ENCODE peak calls at places on chromosomes 3 and 15, in eight cellular contexts. One of them, this sample, is unnamed.

GRCh38 chr15:37903932-37904493 is 30.4 kb upstream of the TMCO5A start:
- DNase-seq in HepG2: no peak
- DNase-seq in IMR-90: no peak
- DNase-seq in uterus: no peak
- DNase-seq in GM12892: no peak
- DNase-seq in tibial nerve: no peak
- DNase-seq in transverse colon: no peak
- DNase-seq in lower leg skin: no peak
- DNase-seq in this sample: no peak

GRCh38 chr3:67686067-67686466 is 31.7 kb upstream of the SUCLG2 start:
- DNase-seq in transverse colon: no peak
- DNase-seq in HepG2: no peak
- DNase-seq in uterus: no peak
- DNase-seq in IMR-90: no peak
- DNase-seq in tibial nerve: no peak
- DNase-seq in GM12892: no peak
- DNase-seq in lower leg skin: no peak
- DNase-seq in this sample: no peak

GRCh38 chr3:42873216-42873982 is 2.3 kb downstream of the CYP8B1 start:
- DNase-seq in HepG2: no peak
- DNase-seq in tibial nerve: no peak
- DNase-seq in transverse colon: no peak
- DNase-seq in lower leg skin: peak
- DNase-seq in GM12892: no peak
- DNase-seq in IMR-90: no peak
- DNase-seq in uterus: no peak
- DNase-seq in this sample: no peak

GRCh38 chr3:13215940-13216546 is 142.8 kb upstream of the IQSEC1 start:
- DNase-seq in uterus: no peak
- DNase-seq in IMR-90: peak
- DNase-seq in tibial nerve: no peak
- DNase-seq in GM12892: no peak
- DNase-seq in lower leg skin: no peak
- DNase-seq in transverse colon: no peak
- DNase-seq in HepG2: peak
- DNase-seq in this sample: no peak

GRCh38 chr3:20073068-20073467 is 32.8 kb downstream of the KAT2B start:
- DNase-seq in GM12892: no peak
- DNase-seq in uterus: no peak
- DNase-seq in tibial nerve: no peak
- DNase-seq in transverse colon: no peak
- DNase-seq in HepG2: no peak
- DNase-seq in lower leg skin: no peak
- DNase-seq in IMR-90: no peak
- DNase-seq in this sample: no peak

GRCh38 chr3:122105626-122106025 is 50.5 kb downstream of the CD86 start:
- DNase-seq in IMR-90: peak
- DNase-seq in lower leg skin: no peak
- DNase-seq in transverse colon: no peak
- DNase-seq in uterus: no peak
- DNase-seq in tibial nerve: no peak
- DNase-seq in HepG2: no peak
- DNase-seq in GM12892: no peak
- DNase-seq in this sample: no peak

GRCh38 chr15:65400760-65401606 is 21.8 kb downstream of the IGDCC4 start:
- DNase-seq in HepG2: peak
- DNase-seq in tibial nerve: no peak
- DNase-seq in GM12892: peak
- DNase-seq in IMR-90: peak
- DNase-seq in transverse colon: peak
- DNase-seq in uterus: peak
- DNase-seq in lower leg skin: no peak
- DNase-seq in this sample: no peak

GRCh38 chr3:195226900-195227447 is 44.0 kb downstream of the XXYLT1 start:
- DNase-seq in IMR-90: peak
- DNase-seq in GM12892: no peak
- DNase-seq in HepG2: peak
- DNase-seq in transverse colon: no peak
- DNase-seq in uterus: peak
- DNase-seq in lower leg skin: peak
- DNase-seq in tibial nerve: no peak
- DNase-seq in this sample: no peak

GRCh38 chr3:29100292-29100691 is 180.6 kb upstream of the RBMS3 start:
- DNase-seq in HepG2: no peak
- DNase-seq in IMR-90: peak
- DNase-seq in uterus: no peak
- DNase-seq in tibial nerve: no peak
- DNase-seq in lower leg skin: no peak
- DNase-seq in GM12892: no peak
- DNase-seq in transverse colon: no peak
- DNase-seq in this sample: no peak

GRCh38 chr3:196323016-196323415 is 5.0 kb upstream of the DYNLT2B start:
- DNase-seq in tibial nerve: no peak
- DNase-seq in HepG2: no peak
- DNase-seq in transverse colon: no peak
- DNase-seq in lower leg skin: no peak
- DNase-seq in IMR-90: no peak
- DNase-seq in GM12892: no peak
- DNase-seq in uterus: no peak
- DNase-seq in this sample: no peak

GRCh38 chr3:196317702-196318467 is at the start of gene DYNLT2B:
- DNase-seq in uterus: peak
- DNase-seq in HepG2: peak
- DNase-seq in GM12892: peak
- DNase-seq in IMR-90: peak
- DNase-seq in lower leg skin: peak
- DNase-seq in transverse colon: peak
- DNase-seq in tibial nerve: peak
- DNase-seq in this sample: peak

GRCh38 chr3:196320110-196320509 is 2.1 kb upstream of the DYNLT2B start:
- DNase-seq in IMR-90: no peak
- DNase-seq in HepG2: no peak
- DNase-seq in GM12892: no peak
- DNase-seq in transverse colon: no peak
- DNase-seq in uterus: no peak
- DNase-seq in lower leg skin: no peak
- DNase-seq in tibial nerve: no peak
- DNase-seq in this sample: no peak

GRCh38 chr3:196323723-196324122 is 5.7 kb upstream of the DYNLT2B start:
- DNase-seq in lower leg skin: no peak
- DNase-seq in tibial nerve: no peak
- DNase-seq in HepG2: peak
- DNase-seq in transverse colon: no peak
- DNase-seq in GM12892: no peak
- DNase-seq in IMR-90: peak
- DNase-seq in uterus: no peak
- DNase-seq in this sample: no peak

DNA sequence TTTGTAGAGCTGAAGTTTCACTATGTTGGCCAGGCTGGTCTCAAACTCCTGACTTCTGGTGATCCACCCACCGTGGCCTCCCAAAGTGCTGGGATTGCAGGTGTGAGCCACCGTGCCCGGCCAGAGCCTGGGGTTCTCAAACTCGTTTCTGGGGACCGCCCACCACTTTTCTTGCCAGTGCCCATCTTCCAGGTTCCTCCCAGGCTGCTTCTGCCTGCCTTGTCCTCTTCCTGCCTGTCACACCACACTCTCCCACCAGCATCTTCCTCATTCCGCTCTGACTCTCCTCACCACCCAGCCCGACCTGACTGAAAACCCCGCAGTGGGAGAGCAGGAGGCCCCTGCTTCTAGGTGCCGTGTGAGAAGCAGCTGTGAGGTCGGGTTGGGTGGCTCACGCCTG is 3.1 kb upstream of the DYNLT2B start:
- DNase-seq in uterus: no peak
- DNase-seq in GM12892: no peak
- DNase-seq in transverse colon: no peak
- DNase-seq in IMR-90: no peak
- DNase-seq in HepG2: no peak
- DNase-seq in tibial nerve: no peak
- DNase-seq in lower leg skin: no peak
- DNase-seq in this sample: no peak
- TF ChIP-seq POLR2A in uterus: no peak
- TF ChIP-seq POLR2A in GM12892: no peak
- TF ChIP-seq POLR2A in transverse colon: no peak
- TF ChIP-seq POLR2A in IMR-90: no peak
- TF ChIP-seq POLR2A in HepG2: no peak
- TF ChIP-seq POLR2A in tibial nerve: no peak
- TF ChIP-seq POLR2A in lower leg skin: no peak
- TF ChIP-seq POLR2A in this sample: no peak

DNA sequence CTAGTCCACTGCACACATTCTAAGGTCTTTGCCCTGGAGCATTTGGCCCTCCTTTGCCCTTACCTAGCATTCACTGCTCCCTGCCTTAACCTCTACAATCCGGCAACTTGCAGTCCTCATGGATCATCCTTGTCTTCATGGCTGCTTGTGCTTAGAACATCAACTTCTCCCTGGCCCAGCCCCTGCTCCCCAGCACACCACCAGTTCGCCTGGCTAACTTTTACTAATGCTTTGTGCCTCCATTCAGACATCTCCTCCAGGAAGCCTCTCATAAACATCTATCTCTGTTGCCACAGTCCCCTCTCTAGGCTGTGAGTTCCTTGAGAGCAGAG is 57.1 kb downstream of the AAGAB start:
- DNase-seq in GM12892: no peak
- DNase-seq in IMR-90: no peak
- DNase-seq in uterus: no peak
- DNase-seq in lower leg skin: no peak
- DNase-seq in transverse colon: no peak
- DNase-seq in tibial nerve: no peak
- DNase-seq in HepG2: no peak
- DNase-seq in this sample: no peak
- TF ChIP-seq POLR2A in GM12892: no peak
- TF ChIP-seq POLR2A in IMR-90: no peak
- TF ChIP-seq POLR2A in uterus: no peak
- TF ChIP-seq POLR2A in lower leg skin: no peak
- TF ChIP-seq POLR2A in transverse colon: no peak
- TF ChIP-seq POLR2A in tibial nerve: no peak
- TF ChIP-seq POLR2A in HepG2: no peak
- TF ChIP-seq POLR2A in this sample: no peak

GRCh38 chr15:43105077-43105769 is 615 bp downstream of the UBR1 start:
- DNase-seq in IMR-90: peak
- DNase-seq in tibial nerve: no peak
- DNase-seq in HepG2: peak
- DNase-seq in GM12892: no peak
- DNase-seq in uterus: no peak
- DNase-seq in transverse colon: peak
- DNase-seq in lower leg skin: no peak
- DNase-seq in this sample: peak

GRCh38 chr15:43104426-43104825 is 1.4 kb downstream of the UBR1 start:
- DNase-seq in transverse colon: no peak
- DNase-seq in uterus: no peak
- DNase-seq in lower leg skin: no peak
- DNase-seq in IMR-90: peak
- DNase-seq in GM12892: no peak
- DNase-seq in HepG2: peak
- DNase-seq in tibial nerve: no peak
- DNase-seq in this sample: no peak

GRCh38 chr15:43106486-43106829 is 620 bp upstream of the UBR1 start:
- DNase-seq in lower leg skin: no peak
- DNase-seq in GM12892: no peak
- DNase-seq in IMR-90: no peak
- DNase-seq in tibial nerve: no peak
- DNase-seq in uterus: no peak
- DNase-seq in HepG2: no peak
- DNase-seq in transverse colon: no peak
- DNase-seq in this sample: no peak

GRCh38 chr15:43107741-43108140 is 1.9 kb upstream of the UBR1 start:
- DNase-seq in uterus: no peak
- DNase-seq in IMR-90: no peak
- DNase-seq in GM12892: no peak
- DNase-seq in lower leg skin: no peak
- DNase-seq in tibial nerve: no peak
- DNase-seq in transverse colon: no peak
- DNase-seq in HepG2: no peak
- DNase-seq in this sample: no peak

DNA sequence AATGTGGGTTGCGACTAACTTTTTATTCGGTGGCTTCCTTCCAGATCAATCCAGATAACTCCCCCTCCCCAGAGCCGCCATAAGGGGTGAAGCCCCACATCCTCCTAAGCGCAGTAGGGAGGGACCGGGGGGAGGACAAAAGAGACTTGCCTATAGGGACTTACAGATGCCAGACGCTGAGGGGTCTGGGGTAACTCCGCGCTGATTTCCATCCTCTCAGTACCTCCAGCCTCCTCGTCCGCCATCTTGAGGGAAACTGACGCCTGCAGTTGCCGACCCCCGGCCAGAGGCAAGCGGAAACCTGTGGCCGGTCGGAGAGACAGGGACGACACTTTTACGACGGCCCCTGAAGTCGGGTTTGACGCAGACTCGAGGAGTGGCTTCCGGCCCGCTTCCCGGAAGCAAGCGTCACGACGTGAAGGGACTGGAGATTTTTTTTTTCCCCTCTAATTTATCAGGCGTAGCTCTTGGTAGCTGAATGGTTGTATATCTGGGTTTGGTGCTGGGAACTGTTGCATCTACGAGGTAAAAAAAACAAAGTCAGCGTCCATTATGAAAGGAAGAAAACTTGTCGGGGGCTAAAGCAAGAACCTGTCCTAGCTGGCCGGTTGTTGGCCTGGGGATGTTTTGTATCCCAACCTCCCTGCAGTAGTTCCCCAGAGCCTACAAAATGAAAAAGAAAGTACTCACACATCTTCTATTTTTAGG is at the start of gene UBR1:
- DNase-seq in lower leg skin: peak
- DNase-seq in HepG2: peak
- DNase-seq in IMR-90: peak
- DNase-seq in transverse colon: peak
- DNase-seq in uterus: peak
- DNase-seq in tibial nerve: peak
- DNase-seq in GM12892: peak
- DNase-seq in this sample: peak
- TF ChIP-seq POLR2A in lower leg skin: no peak
- TF ChIP-seq POLR2A in HepG2: peak
- TF ChIP-seq POLR2A in IMR-90: peak
- TF ChIP-seq POLR2A in transverse colon: peak
- TF ChIP-seq POLR2A in uterus: peak
- TF ChIP-seq POLR2A in tibial nerve: peak
- TF ChIP-seq POLR2A in GM12892: peak
- TF ChIP-seq POLR2A in this sample: peak

DNA sequence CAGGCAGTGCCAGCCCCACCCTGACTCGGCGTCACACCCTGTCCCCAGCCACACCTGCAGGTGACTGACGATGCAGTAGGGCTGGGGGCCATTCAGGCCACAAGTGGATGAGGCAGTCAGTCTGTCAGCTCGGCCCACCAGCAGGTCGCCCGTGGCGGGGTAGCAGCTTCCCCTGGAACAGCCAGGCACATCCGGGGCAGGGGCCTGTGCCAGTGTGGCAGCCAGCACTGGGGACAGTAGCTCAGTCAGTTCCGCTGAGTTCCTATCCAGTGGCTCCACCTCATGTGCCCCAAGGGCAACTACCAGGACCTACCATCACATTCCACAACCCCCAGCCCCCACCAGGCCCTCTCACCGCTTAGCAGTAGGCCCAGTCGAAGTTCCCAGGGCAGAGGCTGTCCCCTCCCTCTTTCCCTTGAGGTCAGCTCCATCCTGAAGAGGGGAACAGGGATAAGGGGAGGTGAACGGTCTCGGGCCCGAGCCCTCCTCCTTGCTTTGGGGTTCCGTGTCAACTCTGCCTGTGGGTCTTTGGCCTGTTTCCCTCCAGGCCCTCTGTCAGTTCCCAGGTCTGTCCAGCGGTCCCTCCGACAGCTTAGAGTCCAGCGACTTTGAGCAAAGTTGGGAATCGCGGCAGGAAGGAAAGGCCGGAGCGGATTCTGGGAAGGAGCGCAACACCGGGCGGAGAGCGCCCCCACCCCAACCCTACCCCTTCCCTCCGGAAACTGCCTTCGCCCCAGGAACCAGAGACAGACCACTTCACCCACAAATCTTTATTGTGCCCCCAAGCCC is at the start of gene LAMB2:
- DNase-seq in transverse colon: peak
- DNase-seq in uterus: peak
- DNase-seq in HepG2: peak
- DNase-seq in lower leg skin: peak
- DNase-seq in GM12892: no peak
- DNase-seq in tibial nerve: peak
- DNase-seq in IMR-90: peak
- DNase-seq in this sample: peak
- TF ChIP-seq POLR2A in transverse colon: peak
- TF ChIP-seq POLR2A in uterus: no peak
- TF ChIP-seq POLR2A in HepG2: peak
- TF ChIP-seq POLR2A in lower leg skin: no peak
- TF ChIP-seq POLR2A in GM12892: no peak
- TF ChIP-seq POLR2A in tibial nerve: no peak
- TF ChIP-seq POLR2A in IMR-90: peak
- TF ChIP-seq POLR2A in this sample: peak

This sample was measured in prostate gland.